ENCODE peak calls at places on chromosomes 4 and X, in four cellular contexts. S is dorsolateral prefrontal cortex; G is CD4-positive, alpha-beta T cell; E is colonic mucosa. K is an unnamed sample.

GRCh38 chr4:40887690-40888089 is 137.9 kb downstream of the NSUN7 start:
- DNase-seq in E (no peak), S (no peak), G (no peak), K (no peak)

GRCh38 chr4:118918388-118918787 is 29.7 kb downstream of the SYNPO2 start:
- DNase-seq in E (no peak), G (no peak), S (no peak), K (no peak)

GRCh38 chrX:18076434-18076833 is 144.3 kb downstream of the BEND2 start:
- DNase-seq in E (no peak), G (no peak), S (no peak), K (no peak)

GRCh38 chrX:130082244-130083106 is 27.8 kb downstream of the ELF4 start:
- DNase-seq in E (no peak), G (peak), S (no peak), K (peak)

GRCh38 chr4:3106339-3107186 is 32.1 kb downstream of the HTT start:
- DNase-seq in E (peak), G (peak), S (peak), K (peak)

GRCh38 chrX:94633237-94633636 is 959.2 kb downstream of the FAM133A start:
- DNase-seq in S (no peak), G (no peak), E (no peak), K (no peak)

GRCh38 chrX:119410027-119410819 is 11.1 kb downstream of the SLC25A43 start:
- DNase-seq in S (no peak), G (no peak), E (peak), K (no peak)

GRCh38 chr4:77493829-77494551 is 111.6 kb upstream of the CXCL13 start:
- DNase-seq in E (no peak), S (no peak), G (no peak), K (no peak)

GRCh38 chrX:8984231-8984630 is 49.7 kb downstream of the FAM9B start:
- DNase-seq in S (no peak), G (no peak), E (no peak), K (no peak)

GRCh38 chr4:186204103-186204559 is 12.8 kb downstream of the CYP4V2 start:
- DNase-seq in E (no peak), S (no peak), G (no peak), K (no peak)

GRCh38 chrX:33195698-33196097 is 15.7 kb downstream of the DMD start:
- DNase-seq in G (no peak), S (no peak), E (no peak), K (no peak)

GRCh38 chrX:48794993-48795501 is 6.8 kb upstream of the HDAC6 start:
- DNase-seq in E (no peak), S (no peak), G (no peak), K (no peak)

GRCh38 chr4:5782829-5783476 is 72.0 kb downstream of the EVC start:
- DNase-seq in E (no peak), S (no peak), G (no peak), K (no peak)

GRCh38 chr4:786074-786741 is 39.7 kb downstream of the CPLX1 start:
- DNase-seq in E (peak), S (no peak), G (no peak), K (no peak)

GRCh38 chr4:179145746-179146530 is 1703.7 kb upstream of the AGA start:
- DNase-seq in E (no peak), S (no peak), G (no peak), K (no peak)

GRCh38 chr4:10816571-10816970 is 132.0 kb upstream of the CLNK start:
- DNase-seq in S (no peak), E (no peak), G (no peak), K (no peak)

GRCh38 chr4:117225441-117225840 is 140.1 kb upstream of the TRAM1L1 start:
- DNase-seq in E (no peak), G (no peak), S (no peak), K (no peak)

GRCh38 chr4:149279790-149280189 is 535.9 kb downstream of the IQCM start:
- DNase-seq in G (no peak), S (no peak), E (no peak), K (no peak)

GRCh38 chrX:119790977-119791436 is 423 bp downstream of the RPL39 start:
- DNase-seq in G (peak), E (peak), S (peak), K (no peak)

GRCh38 chr4:26022346-26022891 is 108.4 kb downstream of the SMIM20 start:
- DNase-seq in G (no peak), E (no peak), S (no peak), K (no peak)

GRCh38 chr4:82589756-82590155 is 28.0 kb upstream of the TMEM150C start:
- DNase-seq in E (no peak), G (no peak), S (no peak), K (no peak)

GRCh38 chr4:39353478-39354177 is 12.5 kb downstream of the RFC1 start:
- DNase-seq in S (no peak), E (no peak), G (no peak), K (peak)

GRCh38 chr4:123653211-123653610 is 256.6 kb downstream of the SPRY1 start:
- DNase-seq in S (no peak), G (no peak), E (no peak), K (no peak)

GRCh38 chr4:102477657-102478056 is 23.5 kb upstream of the NFKB1 start:
- DNase-seq in G (no peak), E (no peak), S (no peak), K (no peak)

GRCh38 chr4:80008351-80008750 is 64.7 kb downstream of the ANTXR2 start:
- DNase-seq in E (no peak), G (no peak), S (no peak), K (no peak)

GRCh38 chrX:150482537-150483217 is 85.7 kb upstream of the MTM1 start:
- DNase-seq in S (no peak), E (no peak), G (no peak), K (no peak)

GRCh38 chr4:131388277-131388676 is 1760.8 kb upstream of the PCDH10 start:
- DNase-seq in G (no peak), S (no peak), E (no peak), K (no peak)

GRCh38 chr4:127309360-127310095 is 323.2 kb upstream of the INTU start:
- DNase-seq in S (no peak), E (no peak), G (no peak), K (no peak)

GRCh38 chr4:121973791-121974190 is 21.9 kb upstream of the TRPC3 start:
- DNase-seq in G (no peak), S (no peak), E (no peak), K (no peak)

GRCh38 chr4:2362286-2363055 is 56.0 kb downstream of the ZFYVE28 start:
- DNase-seq in E (no peak), S (no peak), G (no peak), K (no peak)

GRCh38 chr4:13371050-13371449 is 113.1 kb downstream of the RAB28 start:
- DNase-seq in E (no peak), G (no peak), S (no peak), K (no peak)

GRCh38 chr4:105186701-105187158 is 40.1 kb downstream of the TET2 start:
- DNase-seq in G (no peak), E (no peak), S (no peak), K (no peak)

GRCh38 chr4:151573474-151573873 is 164.5 kb downstream of the FHIP1A start:
- DNase-seq in S (no peak), E (no peak), G (no peak), K (no peak)

GRCh38 chr4:55819634-55820033 is at the start of gene EXOC1L:
- DNase-seq in E (no peak), S (no peak), G (no peak), K (no peak)

DNA sequence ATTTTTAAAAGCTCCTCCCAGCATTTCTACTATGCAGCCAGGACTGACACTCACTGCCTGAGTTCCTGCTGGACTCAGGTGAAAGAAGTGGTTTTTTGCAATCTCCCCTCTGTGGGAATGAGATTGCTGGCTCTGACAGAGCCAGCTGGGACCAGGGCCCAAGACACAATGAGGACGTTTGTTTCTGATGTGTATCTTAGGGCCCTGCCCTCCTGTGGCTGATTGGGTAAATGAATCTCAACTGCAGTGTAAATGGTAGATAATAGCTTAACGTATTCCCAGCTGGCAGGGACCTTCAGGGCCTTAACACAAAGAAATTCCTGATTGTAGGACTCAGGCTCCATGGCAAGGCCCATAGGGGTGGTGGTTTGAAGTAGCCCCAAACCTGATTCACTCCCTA is 85.8 kb upstream of the PRPS1 start:
- DNase-seq in S (no peak), G (no peak), E (no peak), K (no peak)
- TF ChIP-seq CTCF in S (no peak), G (no peak), E (no peak), K (peak)

GRCh38 chrX:455199-455598 is 68.5 kb upstream of the PPP2R3B start:
- DNase-seq in S (peak), E (no peak), G (no peak), K (no peak)

GRCh38 chrX:456925-457768 is 70.4 kb upstream of the PPP2R3B start:
- DNase-seq in S (no peak), E (no peak), G (no peak), K (no peak)

GRCh38 chrX:455673-456072 is 69.0 kb upstream of the PPP2R3B start:
- DNase-seq in S (no peak), G (no peak), E (no peak), K (no peak)

GRCh38 chrX:456146-456545 is 69.4 kb upstream of the PPP2R3B start:
- DNase-seq in E (no peak), S (no peak), G (no peak), K (no peak)

DNA sequence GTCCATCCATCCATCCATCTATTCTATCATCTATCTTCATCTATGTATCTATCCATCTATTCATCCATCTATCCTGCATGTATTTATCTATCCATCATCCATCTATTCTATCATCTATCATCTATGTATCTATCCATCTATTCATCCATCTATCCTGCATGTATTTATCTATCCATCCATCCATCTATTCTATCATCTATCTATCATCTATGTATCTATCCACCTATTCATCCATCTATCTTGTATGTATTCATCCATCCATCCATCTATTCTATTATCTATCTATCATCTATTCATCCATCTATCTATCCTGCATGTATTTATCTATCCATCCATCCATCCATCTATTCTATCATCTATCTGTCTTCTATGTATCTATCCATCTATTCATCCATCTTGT is 65.9 kb upstream of the PPP2R3B start:
- DNase-seq in E (no peak), S (no peak), G (no peak), K (no peak)
- TF ChIP-seq CTCF in E (no peak), S (no peak), G (no peak), K (no peak)

DNA sequence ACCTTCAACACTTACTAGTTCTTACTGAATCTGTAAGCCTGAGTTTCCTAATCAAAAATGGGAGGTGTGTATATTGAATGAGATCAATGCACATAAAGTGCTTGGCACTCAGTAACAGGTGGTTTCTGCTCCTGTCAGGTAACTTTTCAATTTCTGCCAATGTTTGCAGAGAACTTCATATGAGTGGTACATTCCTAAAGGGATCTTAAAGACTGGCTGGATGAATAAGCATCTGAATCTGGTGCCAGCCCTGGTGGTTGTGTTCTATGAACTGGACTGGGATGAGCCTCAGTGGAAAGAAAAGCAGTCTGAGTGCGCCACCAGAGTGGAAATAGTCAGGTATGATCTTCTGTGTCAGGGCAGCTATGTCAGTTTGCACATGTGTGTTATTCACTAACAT is 7.0 kb downstream of the TRAPPC11 start:
- DNase-seq in E (no peak), G (no peak), S (no peak), K (no peak)
- TF ChIP-seq CTCF in E (no peak), G (no peak), S (no peak), K (no peak)

DNA sequence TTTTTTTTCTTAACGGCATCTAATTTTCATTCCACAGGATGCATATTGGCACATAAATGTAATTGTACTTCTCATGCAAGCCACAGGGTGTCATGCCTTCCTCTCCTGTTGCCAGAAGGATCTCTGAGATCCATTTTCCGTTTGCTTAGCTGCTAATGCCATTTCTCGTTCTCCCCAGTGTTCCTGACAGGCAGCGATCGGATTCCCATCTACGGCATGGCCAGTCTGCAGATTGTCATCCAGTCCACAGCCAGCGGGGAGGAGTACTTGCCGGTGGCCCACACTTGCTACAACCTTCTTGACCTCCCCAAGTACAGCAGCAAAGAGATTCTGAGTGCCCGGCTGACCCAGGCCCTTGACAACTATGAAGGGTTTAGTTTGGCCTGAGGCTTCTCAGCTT is 8.9 kb upstream of the NAP1L5 start:
- DNase-seq in G (no peak), E (no peak), S (no peak), K (no peak)
- TF ChIP-seq CTCF in G (no peak), E (no peak), S (peak), K (no peak)

DNA sequence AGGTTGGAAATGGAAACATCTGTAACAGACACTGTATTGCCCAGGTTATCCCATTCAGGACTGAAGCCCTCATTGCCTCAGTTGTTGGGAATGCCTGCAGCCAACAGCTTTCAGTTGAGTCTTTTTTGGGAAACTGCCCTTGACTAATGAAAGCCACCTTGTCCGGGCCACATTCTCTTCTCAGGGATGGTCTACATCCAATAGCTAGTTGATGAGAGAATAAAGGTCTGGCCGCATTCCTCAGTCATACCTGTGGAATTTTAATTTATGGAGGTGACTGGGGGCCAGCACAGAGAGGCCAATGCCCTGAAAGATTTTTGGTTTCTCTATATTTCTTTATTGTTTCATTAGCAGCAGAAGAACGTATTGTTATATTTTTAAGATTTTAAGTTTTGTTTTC is 147.6 kb upstream of the MSX1 start:
- DNase-seq in G (no peak), E (no peak), S (no peak), K (no peak)
- TF ChIP-seq CTCF in G (no peak), E (no peak), S (no peak), K (no peak)

DNA sequence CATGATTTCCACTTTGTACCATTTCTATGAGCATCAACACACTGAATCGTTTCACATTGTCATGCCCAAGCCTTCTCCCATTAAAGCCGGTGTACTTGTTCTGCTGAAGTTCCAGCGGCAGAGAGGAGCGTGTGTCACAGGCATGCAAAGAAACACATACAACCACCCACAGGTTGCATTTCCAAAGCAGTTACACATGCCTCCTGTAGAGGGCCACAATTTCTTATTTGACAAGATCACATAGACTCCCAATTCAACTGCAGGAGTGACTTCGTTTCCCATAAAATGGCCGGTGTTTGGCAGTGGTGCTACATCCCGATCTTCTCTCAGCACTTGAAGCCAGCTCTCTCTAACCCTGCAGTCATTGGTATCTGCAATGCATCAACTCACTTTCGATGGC is 992.6 kb downstream of the NLGN4X start:
- DNase-seq in E (no peak), S (no peak), G (no peak), K (no peak)
- TF ChIP-seq CTCF in E (no peak), S (no peak), G (no peak), K (no peak)

GRCh38 chrX:114582698-114583395 is 1.0 kb upstream of the HTR2C start:
- DNase-seq in G (no peak), E (no peak), S (no peak), K (peak)

GRCh38 chrX:114582264-114582632 is 1.6 kb upstream of the HTR2C start:
- DNase-seq in E (no peak), S (no peak), G (no peak), K (no peak)

GRCh38 chrX:114584983-114585842 is 1.3 kb downstream of the HTR2C start:
- DNase-seq in G (no peak), E (no peak), S (no peak), K (no peak)

GRCh38 chrX:114583646-114584433 is at the start of gene HTR2C:
- DNase-seq in S (no peak), E (no peak), G (no peak), K (peak)

DNA sequence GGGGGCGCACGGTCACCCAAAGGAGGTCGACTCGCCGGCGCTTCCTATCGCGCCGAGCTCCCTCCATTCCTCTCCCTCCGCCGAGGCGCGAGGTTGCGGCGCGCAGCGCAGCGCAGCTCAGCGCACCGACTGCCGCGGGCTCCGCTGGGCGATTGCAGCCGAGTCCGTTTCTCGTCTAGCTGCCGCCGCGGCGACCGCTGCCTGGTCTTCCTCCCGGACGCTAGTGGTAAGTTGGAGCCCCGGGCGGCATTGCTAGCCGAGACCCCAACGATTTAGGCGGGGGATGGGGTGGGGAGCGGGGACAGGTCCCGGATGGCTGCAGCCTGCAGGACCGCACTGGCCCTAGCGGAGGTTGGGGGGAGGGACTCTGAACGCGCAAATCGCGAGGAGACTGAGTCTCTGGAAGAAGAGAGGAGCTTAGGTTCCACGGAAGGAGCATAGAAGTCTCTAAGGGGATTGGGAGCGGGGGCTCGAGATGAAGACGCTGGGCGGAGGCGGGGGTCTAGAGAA is 603 bp downstream of the HTR2C start:
- DNase-seq in G (no peak), E (no peak), S (no peak), K (no peak)
- TF ChIP-seq CTCF in G (no peak), E (no peak), S (no peak), K (no peak)

DNA sequence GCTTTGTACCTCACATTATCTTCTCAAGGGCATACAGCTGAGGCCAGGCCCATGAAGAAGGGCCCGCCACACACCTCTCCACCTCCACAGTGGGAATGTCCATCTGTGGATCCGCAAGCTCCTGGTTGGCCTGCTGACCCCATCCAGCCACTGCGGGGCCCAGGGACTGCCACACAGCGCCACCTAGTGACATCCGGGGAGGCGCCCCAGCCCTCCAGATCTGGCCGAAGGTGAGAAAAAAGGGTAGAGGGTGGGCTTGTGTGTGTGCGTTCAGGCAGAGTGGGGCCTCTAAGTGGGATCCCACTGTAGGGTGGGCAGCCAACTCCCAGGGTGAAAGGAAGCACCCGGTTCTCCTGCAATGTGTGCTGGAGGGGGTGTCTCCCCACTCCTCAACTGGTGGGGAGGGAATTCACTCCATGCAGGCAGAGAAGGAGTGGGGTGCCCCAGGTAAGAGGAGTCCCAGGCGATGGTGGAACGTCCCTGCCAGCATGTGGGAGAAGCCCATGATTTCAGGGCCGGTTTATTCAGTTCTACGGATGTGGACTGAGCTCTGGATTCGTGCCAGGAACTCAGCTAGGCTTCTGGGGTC is 117.3 kb downstream of the ENPP6 start:
- DNase-seq in S (no peak), G (peak), E (peak), K (peak)
- TF ChIP-seq CTCF in S (peak), G (peak), E (peak), K (peak)